ENCODE peak calls at places on chromosomes 3 and 15, in seven cellular contexts. L is HEK293T, H is K562, G is WTC11, Y is HCT116, M is H1, Q is GM12878. Z is an unnamed sample.

GRCh38 chr15:60704129-60704528 is 225.2 kb upstream of the ICE2 start:
- DNase-seq in L (no peak), H (no peak), G (no peak), Y (no peak), M (no peak), Q (no peak), Z (no peak)

GRCh38 chr3:188707396-188708288 is 464.1 kb upstream of the TPRG1 start:
- DNase-seq in L (no peak), H (no peak), G (no peak), Y (no peak), M (no peak), Q (no peak), Z (peak; percentile 45)

GRCh38 chr15:85313339-85313738 is 67.1 kb upstream of the AKAP13 start:
- DNase-seq in L (no peak), H (no peak), G (no peak), Y (no peak), M (no peak), Q (no peak), Z (no peak)

GRCh38 chr3:79367803-79368202 is 400.0 kb downstream of the ROBO1 start:
- DNase-seq in L (no peak), H (no peak), G (no peak), Y (no peak), M (no peak), Q (no peak), Z (no peak)

GRCh38 chr3:48661501-48662139 is 1.1 kb downstream of the CELSR3 start:
- DNase-seq in L (peak; percentile 79), H (peak; percentile 88), G (peak; percentile 84), Y (no peak), M (peak; percentile 98), Q (no peak), Z (peak; percentile 52)

GRCh38 chr3:195900426-195901355 is 7.7 kb downstream of the TNK2 start:
- DNase-seq in L (no peak), H (no peak), G (no peak), Y (no peak), M (no peak), Q (no peak), Z (peak; percentile 83)

GRCh38 chr3:54357307-54357706 is 235.0 kb downstream of the CACNA2D3 start:
- DNase-seq in L (no peak), H (no peak), G (no peak), Y (no peak), M (no peak), Q (no peak), Z (no peak)

GRCh38 chr15:72700076-72700475 is 14.1 kb downstream of the BBS4 start:
- DNase-seq in L (no peak), H (no peak), G (no peak), Y (no peak), M (no peak), Q (no peak), Z (no peak)

GRCh38 chr3:112303811-112304325 is 9.9 kb upstream of the SLC9C1 start:
- DNase-seq in L (no peak), H (no peak), G (no peak), Y (no peak), M (peak; percentile 51), Q (no peak), Z (no peak)

GRCh38 chr15:65056868-65057548 is 10.8 kb downstream of the RASL12 start:
- DNase-seq in L (no peak), H (no peak), G (no peak), Y (peak; percentile 51), M (no peak), Q (no peak), Z (peak; percentile 96)

GRCh38 chr3:197809356-197810020 is 18.4 kb downstream of the LRCH3 start:
- DNase-seq in L (no peak), H (no peak), G (no peak), Y (no peak), M (no peak), Q (no peak), Z (no peak)

GRCh38 chr3:131976448-131976847 is 58.4 kb downstream of the CPNE4 start:
- DNase-seq in L (no peak), H (no peak), G (no peak), Y (no peak), M (no peak), Q (no peak), Z (no peak)

GRCh38 chr3:78820497-78820896 is 947.3 kb downstream of the ROBO1 start:
- DNase-seq in L (no peak), H (no peak), G (no peak), Y (no peak), M (no peak), Q (no peak), Z (no peak)

GRCh38 chr3:34053631-34054030 is 255.2 kb downstream of the PDCD6IP start:
- DNase-seq in L (no peak), H (no peak), G (no peak), Y (no peak), M (no peak), Q (no peak), Z (no peak)

GRCh38 chr3:158269896-158270295 is 160.0 kb downstream of the RSRC1 start:
- DNase-seq in L (no peak), H (no peak), G (no peak), Y (no peak), M (no peak), Q (no peak), Z (no peak)

GRCh38 chr15:98120561-98120960 is 160.1 kb downstream of the ARRDC4 start:
- DNase-seq in L (no peak), H (no peak), G (no peak), Y (no peak), M (no peak), Q (no peak), Z (no peak)

GRCh38 chr3:36317915-36318314 is 62.4 kb upstream of the STAC start:
- DNase-seq in L (no peak), H (no peak), G (no peak), Y (no peak), M (no peak), Q (no peak), Z (no peak)

GRCh38 chr3:86973440-86973839 is 17.5 kb downstream of the VGLL3 start:
- DNase-seq in L (no peak), H (no peak), G (no peak), Y (no peak), M (no peak), Q (no peak), Z (no peak)

GRCh38 chr3:101978348-101978747 is 129.0 kb downstream of the NFKBIZ start:
- DNase-seq in L (no peak), H (no peak), G (no peak), Y (no peak), M (no peak), Q (no peak), Z (no peak)
- TF ChIP-seq SP1 in L (no peak), H (no peak), G (no peak), Y (no peak), M (no peak), Q (no peak), Z (no peak)

DNA sequence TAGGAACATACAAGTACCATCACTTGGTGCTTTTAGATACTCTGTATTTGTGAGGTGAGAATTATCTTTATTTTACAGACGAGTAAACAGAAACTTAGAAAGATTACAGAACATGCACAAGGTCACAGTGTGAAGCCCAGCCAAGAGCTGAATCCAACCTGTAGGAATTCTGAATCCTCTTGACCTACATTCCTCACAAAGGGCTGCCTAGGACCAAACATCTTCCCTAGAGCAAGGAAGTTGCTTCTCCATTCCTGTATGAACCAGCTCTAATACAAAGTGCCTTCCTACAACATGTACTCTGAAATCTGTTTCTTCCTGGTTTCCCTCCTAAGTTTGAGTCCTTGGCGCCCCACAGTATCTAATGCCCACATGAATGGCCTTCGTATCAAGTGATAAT is 2.9 kb downstream of the HDGFL3 start:
- DNase-seq in L (no peak), H (no peak), G (no peak), Y (no peak), M (no peak), Q (no peak), Z (no peak)
- TF ChIP-seq SP1 in L (no peak), H (no peak), G (no peak), Y (no peak), M (peak; percentile 11), Q (no peak), Z (no peak)

GRCh38 chr15:76057332-76058000 is 2.3 kb upstream of the TMEM266 start:
- DNase-seq in L (peak; percentile 31), H (peak; percentile 37), G (peak; percentile 26), Y (no peak), M (no peak), Q (no peak), Z (peak; percentile 15)

GRCh38 chr15:76061700-76062099 is 1.9 kb downstream of the TMEM266 start:
- DNase-seq in L (no peak), H (no peak), G (no peak), Y (no peak), M (no peak), Q (no peak), Z (no peak)

GRCh38 chr15:76060098-76060989 is 559 bp downstream of the TMEM266 start:
- DNase-seq in L (no peak), H (no peak), G (no peak), Y (no peak), M (no peak), Q (peak; percentile 34), Z (no peak)

GRCh38 chr15:76058714-76059319 is 968 bp upstream of the TMEM266 start:
- DNase-seq in L (peak; percentile 42), H (peak; percentile 19), G (peak; percentile 42), Y (no peak), M (no peak), Q (peak; percentile 19), Z (peak; percentile 15)

DNA sequence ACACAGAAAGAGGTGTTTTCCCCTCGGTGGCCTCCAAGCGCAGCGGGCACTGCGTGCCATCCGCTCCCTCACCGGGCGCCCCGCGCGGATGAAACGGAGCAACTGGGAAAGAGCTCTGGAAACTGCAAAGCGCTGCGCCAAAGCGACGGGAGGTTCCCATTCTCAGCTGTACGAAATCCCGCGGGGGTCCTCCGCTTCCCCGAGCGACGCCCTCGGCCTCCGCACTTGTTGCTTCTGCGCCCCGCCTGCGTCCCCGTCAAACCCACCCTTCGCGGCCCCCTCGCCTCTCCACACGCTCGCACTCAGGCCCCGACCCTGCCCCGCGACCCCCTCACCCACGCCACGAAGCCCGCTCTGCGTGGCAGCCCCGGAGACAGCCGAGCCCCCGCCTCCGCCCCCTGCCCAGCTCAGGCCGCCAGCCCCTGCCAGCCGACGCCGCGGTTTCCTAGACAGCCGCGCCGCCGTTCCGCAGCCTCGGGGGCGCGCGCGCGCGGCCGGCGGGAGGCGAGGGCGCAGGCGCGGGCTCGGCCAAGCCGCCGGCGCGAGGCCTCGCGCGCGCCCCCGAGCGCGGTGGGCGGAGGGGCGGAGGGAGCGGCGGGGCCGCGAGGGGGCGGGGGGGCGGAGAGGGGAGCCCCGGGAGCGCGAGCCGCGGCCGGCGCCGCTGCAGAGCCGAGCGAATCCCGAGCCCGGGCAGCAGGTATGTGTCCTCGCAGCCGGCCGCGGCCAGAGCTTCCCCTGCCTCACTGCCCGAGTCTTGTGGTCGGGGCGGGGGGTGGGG is at the start of gene TMEM266:
- DNase-seq in L (peak; percentile 90), H (peak; percentile 94), G (peak; percentile 77), Y (no peak), M (peak; percentile 77), Q (no peak), Z (no peak)
- TF ChIP-seq SP1 in L (no peak), H (no peak), G (no peak), Y (no peak), M (no peak), Q (no peak), Z (no peak)

DNA sequence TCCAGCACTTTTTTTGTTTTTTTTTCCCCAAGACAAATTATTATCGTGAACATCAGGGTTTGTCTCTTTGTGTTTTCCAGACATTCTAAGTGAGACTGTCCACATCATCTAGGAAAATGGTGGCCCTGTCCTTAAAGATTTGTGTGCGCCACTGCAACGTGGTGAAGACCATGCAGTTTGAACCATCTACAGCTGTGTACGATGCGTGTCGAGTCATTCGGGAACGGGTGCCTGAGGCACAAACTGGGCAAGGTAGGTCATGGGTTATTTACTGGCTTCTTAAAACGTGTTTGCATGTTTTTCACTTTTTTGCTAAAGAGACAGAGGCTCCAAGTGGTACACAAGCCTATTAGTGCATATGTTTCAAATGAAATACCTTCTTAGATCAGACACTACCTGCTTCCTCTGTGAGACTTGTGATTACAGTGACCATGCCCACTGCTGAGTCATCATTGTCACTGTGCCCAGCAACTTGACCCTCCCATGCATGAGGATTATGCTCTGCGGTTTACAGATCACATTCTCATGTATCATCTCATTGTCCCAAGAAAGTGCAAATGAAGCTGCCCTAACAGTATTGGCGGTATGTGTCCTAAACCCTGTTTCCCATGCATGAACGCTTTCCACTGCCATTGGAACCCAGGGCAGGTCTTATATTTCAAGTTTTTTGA is 395.2 kb upstream of the TPM1 start:
- DNase-seq in L (no peak), H (no peak), G (no peak), Y (peak; percentile 92), M (no peak), Q (no peak), Z (peak; percentile 61)
- TF ChIP-seq SP1 in L (no peak), H (no peak), G (no peak), Y (peak; percentile 79), M (no peak), Q (no peak), Z (no peak)

Z was measured in HepG2.